ENCODE peak calls at places on chromosomes 12 and 14, in seven cellular contexts. C is NCI-H1092 treated with DMSO at 0.1 percent for 48 hours; R is stimulated activated CD8-positive, alpha-beta memory T cell treated with anti-CD3 and anti-CD28 coated beads, Interleukin-12 subunit alpha, Interleukin-12 subunit beta, amount 100 ng/mL, for 4 hours; L is activated T-cell treated with anti-CD3 and anti-CD28 coated beads for 24 hours; Z is HTR-8/SVneo; E is cardiac fibroblast; Q is NCI-H1694. H is an unnamed sample.

GRCh38 chr12:77299910-77300772 is 234.8 kb upstream of the E2F7 start:
- DNase-seq in C (no peak), R (no peak), L (no peak), Z (peak; percentile 23), E (peak; percentile 54), Q (no peak), H (peak; percentile 43)

GRCh38 chr14:105563347-105563737 is 37.0 kb downstream of the TMEM121 start:
- DNase-seq in C (no peak), R (no peak), L (no peak), Z (no peak), E (no peak), Q (no peak), H (no peak)

GRCh38 chr14:59936145-59936544 is 16.2 kb downstream of the LRRC9 start:
- DNase-seq in C (no peak), R (no peak), L (no peak), Z (no peak), E (no peak), Q (no peak), H (no peak)

GRCh38 chr12:39839072-39839471 is 219.5 kb upstream of the ABCD2 start:
- DNase-seq in C (no peak), R (no peak), L (no peak), Z (no peak), E (no peak), Q (no peak), H (no peak)

GRCh38 chr14:50001999-50002925 is 109.4 kb downstream of the ARF6 start:
- DNase-seq in C (no peak), R (peak; percentile 45), L (peak; percentile 67), Z (no peak), E (no peak), Q (no peak), H (no peak)

GRCh38 chr14:89797148-89797547 is 157.4 kb downstream of the EFCAB11 start:
- DNase-seq in C (no peak), R (no peak), L (no peak), Z (no peak), E (no peak), Q (no peak), H (no peak)

GRCh38 chr14:26281280-26281998 is 316.4 kb downstream of the NOVA1 start:
- DNase-seq in C (peak; percentile 67), R (no peak), L (no peak), Z (no peak), E (peak; percentile 87), Q (no peak), H (peak; percentile 50)

GRCh38 chr14:102218688-102219087 is 79.0 kb downstream of the WDR20 start:
- DNase-seq in C (no peak), R (no peak), L (no peak), Z (no peak), E (no peak), Q (no peak), H (no peak)

GRCh38 chr14:23829736-23830474 is 123.7 kb upstream of the DHRS4 start:
- DNase-seq in C (no peak), R (no peak), L (no peak), Z (peak; percentile 64), E (peak; percentile 77), Q (no peak), H (peak; percentile 71)

GRCh38 chr12:30546121-30546520 is 149.5 kb downstream of the IPO8 start:
- DNase-seq in C (no peak), R (no peak), L (no peak), Z (no peak), E (no peak), Q (no peak), H (no peak)

GRCh38 chr14:76309572-76310551 is 66.1 kb upstream of the ESRRB start:
- DNase-seq in C (no peak), R (no peak), L (no peak), Z (no peak), E (peak; percentile 1), Q (no peak), H (no peak)

GRCh38 chr12:3335078-3335487 is 155.9 kb upstream of the PRMT8 start:
- DNase-seq in C (no peak), R (no peak), L (no peak), Z (no peak), E (no peak), Q (no peak), H (no peak)

GRCh38 chr12:3520711-3521110 is 29.7 kb downstream of the PRMT8 start:
- DNase-seq in C (no peak), R (no peak), L (no peak), Z (no peak), E (no peak), Q (no peak), H (no peak)

GRCh38 chr14:103243764-103244737 is 90.0 kb upstream of the EIF5 start:
- DNase-seq in C (no peak), R (no peak), L (no peak), Z (no peak), E (no peak), Q (peak; percentile 56), H (no peak)

GRCh38 chr12:91326043-91327027 is 143.7 kb upstream of the DCN start:
- DNase-seq in C (peak; percentile 10), R (no peak), L (peak; percentile 20), Z (peak; percentile 11), E (peak; percentile 85), Q (peak; percentile 51), H (no peak)

GRCh38 chr14:67733609-67734008 is 31.9 kb downstream of the RDH12 start:
- DNase-seq in C (no peak), R (no peak), L (no peak), Z (no peak), E (no peak), Q (no peak), H (peak; percentile 8)

GRCh38 chr14:104317975-104318557 is 179.7 kb downstream of the KIF26A start:
- DNase-seq in C (no peak), R (no peak), L (no peak), Z (no peak), E (no peak), Q (no peak), H (no peak)

GRCh38 chr14:68790656-68791077 is 2.2 kb downstream of the ZFP36L1 start:
- DNase-seq in C (no peak), R (no peak), L (peak; percentile 67), Z (no peak), E (peak; percentile 37), Q (no peak), H (no peak)

GRCh38 chr12:11650697-11651281 is 1.3 kb downstream of the ETV6 start:
- DNase-seq in C (peak; percentile 67), R (no peak), L (peak; percentile 14), Z (no peak), E (peak; percentile 45), Q (peak; percentile 17), H (no peak)

GRCh38 chr14:51498411-51499227 is 153.1 kb upstream of the FRMD6 start:
- DNase-seq in C (no peak), R (no peak), L (no peak), Z (no peak), E (no peak), Q (peak; percentile 58), H (no peak)

GRCh38 chr12:24118675-24119074 is 169.2 kb upstream of the SOX5 start:
- DNase-seq in C (no peak), R (no peak), L (no peak), Z (no peak), E (peak; percentile 15), Q (no peak), H (no peak)

GRCh38 chr12:22625671-22626251 is 790 bp downstream of the ETNK1 start:
- DNase-seq in C (peak; percentile 45), R (peak; percentile 3), L (peak; percentile 4), Z (peak; percentile 43), E (peak; percentile 34), Q (peak; percentile 67), H (no peak)

GRCh38 chr12:18057051-18057450 is 32.9 kb downstream of the RERGL start:
- DNase-seq in C (no peak), R (no peak), L (no peak), Z (no peak), E (no peak), Q (no peak), H (no peak)

GRCh38 chr12:26869908-26870459 is 37.0 kb upstream of the ITPR2 start:
- DNase-seq in C (no peak), R (no peak), L (no peak), Z (no peak), E (no peak), Q (no peak), H (no peak)

GRCh38 chr12:21607701-21608100 is 3.1 kb upstream of the GYS2 start:
- DNase-seq in C (no peak), R (no peak), L (no peak), Z (no peak), E (peak; percentile 63), Q (no peak), H (no peak)

GRCh38 chr12:93954160-93955112 is 193.9 kb upstream of the PLXNC1 start:
- DNase-seq in C (no peak), R (no peak), L (no peak), Z (no peak), E (peak; percentile 41), Q (no peak), H (no peak)

GRCh38 chr12:15163001-15163400 is 58.2 kb downstream of the RERG start:
- DNase-seq in C (peak; percentile 29), R (no peak), L (no peak), Z (no peak), E (no peak), Q (no peak), H (no peak)

GRCh38 chr12:59194794-59195193 is 274.5 kb upstream of the LRIG3 start:
- DNase-seq in C (no peak), R (no peak), L (no peak), Z (no peak), E (no peak), Q (no peak), H (no peak)

GRCh38 chr14:87503711-87504110 is 489.3 kb downstream of the GALC start:
- DNase-seq in C (no peak), R (no peak), L (no peak), Z (no peak), E (no peak), Q (no peak), H (no peak)

GRCh38 chr12:115222220-115222619 is 538.2 kb upstream of the TBX3 start:
- DNase-seq in C (no peak), R (no peak), L (no peak), Z (no peak), E (no peak), Q (no peak), H (no peak)

GRCh38 chr12:122190842-122191668 is 8.1 kb downstream of the LRRC43 start:
- DNase-seq in C (no peak), R (peak; percentile 32), L (peak; percentile 63), Z (peak; percentile 72), E (peak; percentile 65), Q (peak; percentile 47), H (no peak)

GRCh38 chr12:49865109-49865781 is 22.3 kb upstream of the BCDIN3D start:
- DNase-seq in C (no peak), R (no peak), L (no peak), Z (no peak), E (no peak), Q (no peak), H (no peak)

GRCh38 chr14:36768638-36769337 is 107.1 kb downstream of the PAX9 start:
- DNase-seq in C (no peak), R (no peak), L (no peak), Z (no peak), E (no peak), Q (no peak), H (no peak)

H was measured in skeletal muscle cell.